ENCODE peak calls at places on chromosomes 7 and 10, in nine cellular contexts. R is Karpas-422, S is heart right ventricle, N is HepG2, C is left ventricle myocardium inferior, L is aorta, V is SJSA1, B is mucosa of descending colon, A is left lung. X is an unnamed sample.

GRCh38 chr7:983182-984071 is 446 bp downstream of the CYP2W1 start:
- DNase-seq in A (peak; percentile 71), N (peak; percentile 53), C (no peak), L (no peak), B (no peak), V (no peak), S (no peak), R (no peak), X (no peak)

GRCh38 chr7:7681191-7681935 is 37.0 kb downstream of the RPA3 start:
- DNase-seq in B (peak; percentile 89), N (peak; percentile 50), R (peak; percentile 61), S (peak; percentile 81), C (no peak), A (no peak), V (no peak), L (no peak), X (no peak)

GRCh38 chr7:40824461-40824860 is 689.7 kb downstream of the SUGCT start:
- DNase-seq in C (no peak), B (no peak), L (no peak), R (no peak), V (peak; percentile 48), S (no peak), A (no peak), N (no peak), X (no peak)

GRCh38 chr7:2100278-2101205 is 132.2 kb downstream of the MAD1L1 start:
- DNase-seq in S (no peak), N (peak; percentile 58), B (no peak), V (no peak), C (no peak), L (no peak), A (no peak), R (peak; percentile 88), X (no peak)

GRCh38 chr7:86911703-86912102 is 147.8 kb downstream of the ELAPOR2 start:
- DNase-seq in S (no peak), R (peak; percentile 56), A (no peak), C (no peak), V (no peak), N (peak; percentile 3), B (no peak), L (no peak), X (no peak)

GRCh38 chr10:91367127-91367531 is 43.0 kb upstream of the HECTD2 start:
- DNase-seq in S (no peak), B (no peak), R (no peak), V (no peak), L (no peak), N (no peak), C (no peak), A (no peak), X (no peak)

GRCh38 chr7:33109758-33110238 is 594 bp upstream of the RP9 start:
- DNase-seq in V (no peak), S (no peak), L (no peak), A (no peak), B (no peak), N (no peak), C (no peak), R (no peak), X (no peak)

GRCh38 chr10:32033171-32033570 is 23.1 kb downstream of the KIF5B start:
- DNase-seq in N (no peak), A (no peak), B (no peak), S (no peak), R (no peak), V (no peak), C (no peak), L (no peak), X (no peak)

GRCh38 chr7:92335574-92335973 is 89.8 kb downstream of the ANKIB1 start:
- DNase-seq in S (no peak), N (no peak), V (no peak), A (no peak), B (no peak), C (no peak), L (no peak), R (no peak), X (no peak)

GRCh38 chr7:92343719-92344118 is 97.9 kb downstream of the ANKIB1 start:
- DNase-seq in V (no peak), C (no peak), A (no peak), R (no peak), S (no peak), B (no peak), N (no peak), L (no peak), X (no peak)

GRCh38 chr7:92340016-92340415 is 94.2 kb downstream of the ANKIB1 start:
- DNase-seq in V (no peak), R (no peak), N (no peak), A (no peak), S (no peak), L (no peak), B (no peak), C (no peak), X (no peak)
- H3K4me1 ChIP-seq in V (no peaks in the 10 kb centered on the region), R (no peaks in the 10 kb centered on the region), N (no peaks in the 10 kb centered on the region), A (no peaks in the 10 kb centered on the region), S (no peaks in the 10 kb centered on the region), L (no peaks in the 10 kb centered on the region), B (no peaks in the 10 kb centered on the region), C (no peaks in the 10 kb centered on the region), X (no peaks in the 10 kb centered on the region)

GRCh38 chr7:16758634-16759602 is 5.4 kb downstream of the TSPAN13 start:
- DNase-seq in L (no peak), V (no peak), C (no peak), B (no peak), N (no peak), A (no peak), R (no peak), S (no peak), X (no peak)
- H3K4me3 ChIP-seq in L (no peak overlapping the region), V (no peak overlapping the region), C (no peak overlapping the region), B (no peak overlapping the region), N (no peak overlapping the region), A (no peak overlapping the region), R (no peak overlapping the region), S (no peak overlapping the region), X (no peak overlapping the region)

GRCh38 chr7:90584420-90584819 is 11.7 kb upstream of the CDK14 start:
- DNase-seq in V (no peak), A (no peak), N (no peak), C (no peak), B (no peak), L (no peak), R (no peak), S (no peak), X (no peak)
- H3K4me1 ChIP-seq in V (peaks cover 9% of the 10 kb centered on the region), A (no peaks in the 10 kb centered on the region), N (no peaks in the 10 kb centered on the region), C (no peaks in the 10 kb centered on the region), B (no peaks in the 10 kb centered on the region), L (no peaks in the 10 kb centered on the region), R (no peaks in the 10 kb centered on the region), S (no peaks in the 10 kb centered on the region), X (no peaks in the 10 kb centered on the region)

GRCh38 chr7:151188252-151188542 is 1.1 kb upstream of the ASB10 start:
- DNase-seq in A (no peak), C (no peak), R (no peak), N (no peak), V (no peak), L (no peak), S (no peak), B (no peak), X (no peak)

GRCh38 chr7:151187409-151188251 is 580 bp upstream of the ASB10 start:
- DNase-seq in S (peak; percentile 62), C (peak; percentile 62), B (no peak), A (no peak), V (no peak), N (no peak), L (no peak), R (no peak), X (peak; percentile 61)

GRCh38 chr7:151189038-151189437 is 2.0 kb upstream of the ASB10 start:
- DNase-seq in A (no peak), R (no peak), L (no peak), B (no peak), S (no peak), N (no peak), C (no peak), V (no peak), X (no peak)

GRCh38 chr7:151186640-151187408 is at the start of gene ASB10:
- DNase-seq in L (no peak), A (no peak), S (peak; percentile 51), N (no peak), V (no peak), B (no peak), R (no peak), C (peak; percentile 55), X (peak; percentile 54)

GRCh38 chr7:151185762-151186639 is 1.0 kb downstream of the ASB10 start:
- DNase-seq in B (no peak), S (no peak), N (no peak), L (no peak), A (no peak), V (no peak), C (no peak), R (no peak), X (peak; percentile 66)
- H3K4me3 ChIP-seq in B (no peak overlapping the region), S (peak overlapping the region; percentile 43), N (no peak overlapping the region), L (no peak overlapping the region), A (no peak overlapping the region), V (no peak overlapping the region), C (peak overlapping the region; percentile 69), R (no peak overlapping the region), X (peak overlapping the region; percentile 67)

GRCh38 chr7:107944776-107945175 is 53.8 kb downstream of the DLD start:
- DNase-seq in S (no peak), A (no peak), L (no peak), V (no peak), N (no peak), R (no peak), C (no peak), B (no peak), X (no peak)

GRCh38 chr7:107948645-107949442 is 54.1 kb downstream of the LAMB1 start:
- DNase-seq in N (peak; percentile 86), S (no peak), C (no peak), L (no peak), A (no peak), R (no peak), V (no peak), B (no peak), X (no peak)

GRCh38 chr7:107946881-107947280 is 55.9 kb downstream of the DLD start:
- DNase-seq in S (no peak), N (no peak), C (no peak), A (no peak), L (no peak), V (no peak), R (no peak), B (no peak), X (no peak)

GRCh38 chr7:107945332-107945731 is 54.3 kb downstream of the DLD start:
- DNase-seq in V (no peak), A (no peak), S (no peak), L (no peak), B (no peak), N (no peak), C (no peak), R (no peak), X (no peak)

GRCh38 chr7:107946451-107946850 is 55.5 kb downstream of the DLD start:
- DNase-seq in C (no peak), R (no peak), V (no peak), S (no peak), B (no peak), A (no peak), N (no peak), L (no peak), X (no peak)
- H3K4me1 ChIP-seq in C (peaks cover 69% of the 10 kb centered on the region), R (no peaks in the 10 kb centered on the region), V (peaks cover 35% of the 10 kb centered on the region), S (peaks cover 49% of the 10 kb centered on the region), B (no peaks in the 10 kb centered on the region), A (no peaks in the 10 kb centered on the region), N (peaks cover 36% of the 10 kb centered on the region), L (no peaks in the 10 kb centered on the region), X (peaks cover 10% of the 10 kb centered on the region)

X was measured in psoas muscle.